ENCODE peak calls at places on chromosome 19, in seven cellular contexts. One of them, this sample, is unnamed.

GRCh38 chr19:29724102-29724641 is 9.1 kb upstream of the C19orf12 start:
- DNase-seq in H1: no peak
- DNase-seq in GM12892: no peak
- DNase-seq in SK-N-SH: no peak
- DNase-seq in HepG2: no peak
- DNase-seq in K562: no peak
- DNase-seq in GM12878: no peak
- DNase-seq in this sample: peak; percentile 37

GRCh38 chr19:16804176-16804575 is 25.0 kb upstream of the SIN3B start:
- DNase-seq in H1: no peak
- DNase-seq in K562: no peak
- DNase-seq in GM12892: no peak
- DNase-seq in HepG2: no peak
- DNase-seq in GM12878: no peak
- DNase-seq in SK-N-SH: no peak
- DNase-seq in this sample: no peak

GRCh38 chr19:2546128-2547032 is 70.5 kb downstream of the GADD45B start:
- DNase-seq in GM12892: no peak
- DNase-seq in K562: no peak
- DNase-seq in H1: no peak
- DNase-seq in GM12878: no peak
- DNase-seq in HepG2: peak; percentile 88
- DNase-seq in SK-N-SH: no peak
- DNase-seq in this sample: no peak

GRCh38 chr19:2488942-2489731 is 13.2 kb downstream of the GADD45B start:
- DNase-seq in K562: no peak
- DNase-seq in SK-N-SH: peak; percentile 92
- DNase-seq in H1: no peak
- DNase-seq in GM12878: no peak
- DNase-seq in GM12892: peak; percentile 61
- DNase-seq in HepG2: no peak
- DNase-seq in this sample: no peak

GRCh38 chr19:45446295-45446694 is 21.5 kb upstream of the FOSB start:
- DNase-seq in SK-N-SH: peak; percentile 42
- DNase-seq in GM12892: no peak
- DNase-seq in H1: no peak
- DNase-seq in GM12878: no peak
- DNase-seq in HepG2: peak; percentile 63
- DNase-seq in K562: no peak
- DNase-seq in this sample: no peak

GRCh38 chr19:45848922-45849321 is 14.0 kb downstream of the SYMPK start:
- DNase-seq in HepG2: peak; percentile 14
- DNase-seq in K562: no peak
- DNase-seq in GM12878: no peak
- DNase-seq in H1: no peak
- DNase-seq in SK-N-SH: no peak
- DNase-seq in GM12892: no peak
- DNase-seq in this sample: no peak

GRCh38 chr19:37969695-37970094 is 62.7 kb downstream of the SIPA1L3 start:
- DNase-seq in HepG2: no peak
- DNase-seq in GM12878: no peak
- DNase-seq in K562: no peak
- DNase-seq in GM12892: no peak
- DNase-seq in SK-N-SH: no peak
- DNase-seq in H1: no peak
- DNase-seq in this sample: no peak

GRCh38 chr19:41299046-41299754 is 10.8 kb upstream of the CCDC97 start:
- DNase-seq in H1: no peak
- DNase-seq in GM12878: no peak
- DNase-seq in GM12892: no peak
- DNase-seq in K562: no peak
- DNase-seq in SK-N-SH: no peak
- DNase-seq in HepG2: no peak
- DNase-seq in this sample: no peak

GRCh38 chr19:16326401-16327130 is 1.9 kb downstream of the KLF2 start:
- DNase-seq in GM12892: no peak
- DNase-seq in GM12878: no peak
- DNase-seq in HepG2: no peak
- DNase-seq in H1: no peak
- DNase-seq in SK-N-SH: no peak
- DNase-seq in K562: no peak
- DNase-seq in this sample: no peak

GRCh38 chr19:7869453-7869909 is 4.7 kb downstream of the PRR36 start:
- DNase-seq in H1: no peak
- DNase-seq in K562: peak; percentile 81
- DNase-seq in SK-N-SH: peak; percentile 84
- DNase-seq in GM12878: no peak
- DNase-seq in HepG2: peak; percentile 53
- DNase-seq in GM12892: peak; percentile 69
- DNase-seq in this sample: peak; percentile 66

GRCh38 chr19:10027158-10027997 is 14.1 kb downstream of the RDH8 start:
- DNase-seq in HepG2: peak; percentile 82
- DNase-seq in SK-N-SH: peak; percentile 96
- DNase-seq in GM12892: peak; percentile 85
- DNase-seq in H1: peak; percentile 94
- DNase-seq in GM12878: peak; percentile 28
- DNase-seq in K562: peak; percentile 95
- DNase-seq in this sample: peak; percentile 88

GRCh38 chr19:27765912-27766725 is 1446.8 kb downstream of the UQCRFS1 start:
- DNase-seq in HepG2: no peak
- DNase-seq in H1: no peak
- DNase-seq in K562: no peak
- DNase-seq in GM12878: no peak
- DNase-seq in GM12892: no peak
- DNase-seq in SK-N-SH: no peak
- DNase-seq in this sample: no peak

GRCh38 chr19:6010107-6010506 is 32.2 kb upstream of the RANBP3 start:
- DNase-seq in K562: no peak
- DNase-seq in SK-N-SH: no peak
- DNase-seq in H1: no peak
- DNase-seq in GM12878: no peak
- DNase-seq in GM12892: no peak
- DNase-seq in HepG2: no peak
- DNase-seq in this sample: no peak

GRCh38 chr19:29887498-29887897 is 54.5 kb upstream of the URI1 start:
- DNase-seq in K562: peak; percentile 54
- DNase-seq in HepG2: no peak
- DNase-seq in H1: no peak
- DNase-seq in GM12878: no peak
- DNase-seq in GM12892: no peak
- DNase-seq in SK-N-SH: peak; percentile 38
- DNase-seq in this sample: no peak

GRCh38 chr19:49155005-49155826 is at the start of gene HRC:
- DNase-seq in HepG2: peak; percentile 47
- DNase-seq in K562: peak; percentile 84
- DNase-seq in GM12878: no peak
- DNase-seq in GM12892: no peak
- DNase-seq in H1: no peak
- DNase-seq in SK-N-SH: no peak
- DNase-seq in this sample: no peak

GRCh38 chr19:49151339-49152217 is 3.6 kb downstream of the HRC start:
- DNase-seq in K562: peak; percentile 93
- DNase-seq in GM12892: no peak
- DNase-seq in GM12878: no peak
- DNase-seq in HepG2: no peak
- DNase-seq in SK-N-SH: peak; percentile 79
- DNase-seq in H1: peak; percentile 95
- DNase-seq in this sample: no peak

GRCh38 chr19:49152218-49152550 is 3.0 kb downstream of the HRC start:
- DNase-seq in HepG2: no peak
- DNase-seq in K562: no peak
- DNase-seq in GM12878: no peak
- DNase-seq in SK-N-SH: no peak
- DNase-seq in GM12892: no peak
- DNase-seq in H1: no peak
- DNase-seq in this sample: no peak

GRCh38 chr19:49154279-49154678 is 917 bp downstream of the HRC start:
- DNase-seq in SK-N-SH: no peak
- DNase-seq in GM12878: no peak
- DNase-seq in GM12892: no peak
- DNase-seq in HepG2: no peak
- DNase-seq in K562: no peak
- DNase-seq in H1: no peak
- DNase-seq in this sample: no peak

GRCh38 chr19:49153167-49153809 is 1.9 kb downstream of the HRC start:
- DNase-seq in GM12892: no peak
- DNase-seq in H1: no peak
- DNase-seq in SK-N-SH: no peak
- DNase-seq in HepG2: no peak
- DNase-seq in GM12878: no peak
- DNase-seq in K562: no peak
- DNase-seq in this sample: no peak
- TF ChIP-seq TAF1 in GM12892: no peak
- TF ChIP-seq TAF1 in H1: no peak
- TF ChIP-seq TAF1 in SK-N-SH: no peak
- TF ChIP-seq TAF1 in HepG2: no peak
- TF ChIP-seq TAF1 in GM12878: no peak
- TF ChIP-seq TAF1 in K562: no peak
- TF ChIP-seq TAF1 in this sample: no peak

GRCh38 chr19:53041366-53041765 is 3.2 kb upstream of the ERVV-2 start:
- DNase-seq in H1: no peak
- DNase-seq in GM12878: no peak
- DNase-seq in K562: no peak
- DNase-seq in SK-N-SH: no peak
- DNase-seq in GM12892: no peak
- DNase-seq in HepG2: no peak
- DNase-seq in this sample: no peak

GRCh38 chr19:53034054-53034453 is 10.5 kb upstream of the ERVV-2 start:
- DNase-seq in K562: no peak
- DNase-seq in H1: no peak
- DNase-seq in HepG2: no peak
- DNase-seq in SK-N-SH: no peak
- DNase-seq in GM12878: no peak
- DNase-seq in GM12892: no peak
- DNase-seq in this sample: no peak

GRCh38 chr19:53034948-53035675 is 9.4 kb upstream of the ERVV-2 start:
- DNase-seq in H1: no peak
- DNase-seq in HepG2: no peak
- DNase-seq in GM12892: no peak
- DNase-seq in SK-N-SH: no peak
- DNase-seq in GM12878: no peak
- DNase-seq in K562: no peak
- DNase-seq in this sample: no peak

DNA sequence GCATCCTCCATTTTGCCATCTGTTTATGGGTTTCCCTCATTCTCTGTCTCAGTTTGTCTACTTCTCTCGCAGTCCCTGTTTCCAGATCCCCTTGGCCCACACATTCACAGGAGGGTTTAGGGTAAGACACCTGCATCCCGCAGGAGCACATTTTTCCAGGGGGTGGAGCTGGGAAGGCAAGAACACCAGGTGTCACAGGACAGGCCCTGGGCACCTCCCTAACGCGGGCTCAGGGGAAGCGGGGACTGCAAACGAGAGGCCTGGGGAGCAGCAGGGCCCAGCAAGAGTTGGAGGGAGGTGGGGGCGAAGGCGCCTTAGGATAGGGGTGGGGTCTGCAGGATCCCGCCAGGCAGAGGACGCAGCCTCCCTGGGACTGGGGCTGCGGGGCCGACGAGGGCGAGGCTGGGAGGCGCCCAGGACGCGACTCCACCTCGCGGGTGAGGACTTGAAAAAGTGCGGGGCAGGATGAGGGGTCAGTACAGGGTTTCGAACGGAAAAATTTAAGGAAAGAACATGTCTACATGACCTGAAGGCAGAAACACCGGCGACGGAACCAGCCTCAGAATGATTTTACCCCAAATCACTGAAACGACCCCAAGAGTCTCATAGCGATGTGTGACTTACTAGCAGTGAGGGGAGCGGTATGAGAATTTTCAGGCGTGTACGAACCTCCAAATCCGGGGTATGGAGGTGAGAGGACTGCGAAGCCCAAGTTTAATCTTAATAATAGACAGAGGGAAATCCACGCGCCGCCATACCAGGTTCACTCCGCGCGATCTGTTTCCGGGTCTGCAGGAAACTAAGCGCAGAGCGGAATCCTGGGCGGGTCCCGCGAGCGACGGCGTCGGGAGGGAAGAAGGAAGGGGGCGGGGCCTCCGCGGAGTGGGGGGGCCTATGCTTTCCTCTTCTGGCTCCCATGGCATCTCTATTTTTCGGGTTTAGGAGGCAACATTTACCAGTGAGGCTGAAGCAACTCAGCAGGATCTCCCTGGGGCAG is 7.1 kb upstream of the ERVV-2 start:
- DNase-seq in H1: no peak
- DNase-seq in K562: peak; percentile 47
- DNase-seq in HepG2: no peak
- DNase-seq in GM12878: no peak
- DNase-seq in SK-N-SH: peak; percentile 85
- DNase-seq in GM12892: no peak
- DNase-seq in this sample: no peak
- TF ChIP-seq POLR2AphosphoS5 in H1: no peak
- TF ChIP-seq POLR2AphosphoS5 in K562: no peak
- TF ChIP-seq POLR2AphosphoS5 in HepG2: no peak
- TF ChIP-seq POLR2AphosphoS5 in GM12878: no peak
- TF ChIP-seq POLR2AphosphoS5 in SK-N-SH: no peak
- TF ChIP-seq POLR2AphosphoS5 in GM12892: no peak
- TF ChIP-seq POLR2AphosphoS5 in this sample: no peak

GRCh38 chr19:55250262-55251036 is 8.4 kb downstream of the PPP6R1 start:
- DNase-seq in H1: no peak
- DNase-seq in GM12878: no peak
- DNase-seq in HepG2: no peak
- DNase-seq in K562: no peak
- DNase-seq in GM12892: no peak
- DNase-seq in SK-N-SH: no peak
- DNase-seq in this sample: no peak

GRCh38 chr19:55252760-55253159 is 6.1 kb downstream of the PPP6R1 start:
- DNase-seq in HepG2: no peak
- DNase-seq in GM12878: no peak
- DNase-seq in K562: no peak
- DNase-seq in H1: no peak
- DNase-seq in SK-N-SH: no peak
- DNase-seq in GM12892: no peak
- DNase-seq in this sample: no peak

GRCh38 chr19:55249841-55250240 is 9.0 kb downstream of the PPP6R1 start:
- DNase-seq in GM12878: no peak
- DNase-seq in GM12892: no peak
- DNase-seq in SK-N-SH: no peak
- DNase-seq in HepG2: no peak
- DNase-seq in H1: no peak
- DNase-seq in K562: no peak
- DNase-seq in this sample: no peak

GRCh38 chr19:55253264-55253663 is 5.6 kb downstream of the PPP6R1 start:
- DNase-seq in SK-N-SH: no peak
- DNase-seq in HepG2: no peak
- DNase-seq in K562: no peak
- DNase-seq in GM12878: no peak
- DNase-seq in H1: no peak
- DNase-seq in GM12892: no peak
- DNase-seq in this sample: no peak

GRCh38 chr19:55251296-55252081 is 7.3 kb downstream of the PPP6R1 start:
- DNase-seq in GM12892: no peak
- DNase-seq in HepG2: no peak
- DNase-seq in K562: no peak
- DNase-seq in GM12878: no peak
- DNase-seq in SK-N-SH: peak; percentile 9
- DNase-seq in H1: no peak
- DNase-seq in this sample: no peak
- TF ChIP-seq TAF1 in GM12892: no peak
- TF ChIP-seq TAF1 in HepG2: no peak
- TF ChIP-seq TAF1 in K562: no peak
- TF ChIP-seq TAF1 in GM12878: no peak
- TF ChIP-seq TAF1 in SK-N-SH: no peak
- TF ChIP-seq TAF1 in H1: no peak
- TF ChIP-seq TAF1 in this sample: no peak

GRCh38 chr19:57141699-57142098 is 3.3 kb downstream of the ZIM3 start:
- DNase-seq in K562: no peak
- DNase-seq in GM12892: no peak
- DNase-seq in SK-N-SH: no peak
- DNase-seq in H1: no peak
- DNase-seq in GM12878: no peak
- DNase-seq in HepG2: no peak
- DNase-seq in this sample: no peak

GRCh38 chr19:57135797-57136196 is 9.2 kb downstream of the ZIM3 start:
- DNase-seq in SK-N-SH: no peak
- DNase-seq in GM12878: no peak
- DNase-seq in H1: no peak
- DNase-seq in HepG2: no peak
- DNase-seq in GM12892: no peak
- DNase-seq in K562: no peak
- DNase-seq in this sample: no peak
- TF ChIP-seq POLR2AphosphoS5 in SK-N-SH: no peak
- TF ChIP-seq POLR2AphosphoS5 in GM12878: no peak
- TF ChIP-seq POLR2AphosphoS5 in H1: no peak
- TF ChIP-seq POLR2AphosphoS5 in HepG2: no peak
- TF ChIP-seq POLR2AphosphoS5 in GM12892: no peak
- TF ChIP-seq POLR2AphosphoS5 in K562: no peak
- TF ChIP-seq POLR2AphosphoS5 in this sample: no peak